ENCODE peak calls at places on chromosomes 3 and 15, in six cellular contexts. Z is substantia nigra, V is foreskin keratinocyte, R is esophagus muscularis mucosa, I is gastrocnemius medialis, H is transverse colon. Y is an unnamed sample.
A peak's percentile ranks its signal among the peaks of the same experiment; 100 is the strongest.

GRCh38 chr15:31379577-31379976 is 52.9 kb downstream of the KLF13 start:
- DNase-seq in R (no peak), Z (no peak), V (no peak), I (no peak), H (no peak), Y (no peak)

GRCh38 chr3:142787719-142788118 is 63.9 kb downstream of the TRPC1 start:
- DNase-seq in I (no peak), R (no peak), V (no peak), H (no peak), Z (no peak), Y (no peak)

GRCh38 chr3:71066849-71067261 is 516.7 kb downstream of the FOXP1 start:
- DNase-seq in R (peak; percentile 92), Z (no peak), H (no peak), I (peak; percentile 19), V (peak; percentile 59), Y (no peak)

GRCh38 chr15:74812533-74812932 is at the start of gene LMAN1L:
- DNase-seq in Z (no peak), I (no peak), H (no peak), V (no peak), R (no peak), Y (no peak)

GRCh38 chr15:99918072-99918471 is 184.8 kb upstream of the LYSMD4 start:
- DNase-seq in Z (no peak), H (no peak), V (no peak), I (no peak), R (peak; percentile 87), Y (no peak)

GRCh38 chr3:188721990-188722389 is 449.8 kb upstream of the TPRG1 start:
- DNase-seq in I (no peak), R (no peak), V (no peak), Z (no peak), H (no peak), Y (no peak)

GRCh38 chr3:9912294-9912935 is 4.5 kb upstream of the IL17RC start:
- DNase-seq in I (no peak), V (peak; percentile 70), H (no peak), Z (no peak), R (no peak), Y (no peak)

GRCh38 chr3:58072046-58072445 is 63.8 kb downstream of the FLNB start:
- DNase-seq in Z (no peak), R (no peak), V (no peak), I (no peak), H (no peak), Y (no peak)

GRCh38 chr15:90617668-90618097 is 88.0 kb downstream of the CRTC3 start:
- DNase-seq in R (no peak), I (peak; percentile 82), V (no peak), Z (no peak), H (no peak), Y (no peak)

GRCh38 chr15:51718199-51718598 is 19.3 kb downstream of the LYSMD2 start:
- DNase-seq in R (no peak), V (no peak), H (no peak), Z (no peak), I (no peak), Y (no peak)

GRCh38 chr3:2958553-2958952 is 151.6 kb downstream of the IL5RA start:
- DNase-seq in Z (no peak), I (no peak), R (no peak), V (no peak), H (no peak), Y (no peak)

GRCh38 chr3:59820352-59820934 is 770.6 kb upstream of the CFAP20DC start:
- DNase-seq in R (peak; percentile 29), V (peak; percentile 22), H (no peak), Z (no peak), I (no peak), Y (no peak)

GRCh38 chr3:195060531-195061385 is 210.2 kb downstream of the XXYLT1 start:
- DNase-seq in Z (no peak), V (no peak), I (no peak), R (no peak), H (no peak), Y (peak; percentile 81)

GRCh38 chr3:42906905-42907183 is 902 bp downstream of the ZNF662 start:
- DNase-seq in I (no peak), V (no peak), Z (no peak), R (no peak), H (no peak), Y (no peak)

GRCh38 chr3:122510878-122511481 is 3.8 kb downstream of the KPNA1 start:
- DNase-seq in V (no peak), H (no peak), I (peak; percentile 69), R (no peak), Z (no peak), Y (no peak)

GRCh38 chr3:10299175-10299574 is 6.4 kb upstream of the GHRL start:
- DNase-seq in Z (no peak), I (no peak), V (no peak), R (no peak), H (no peak), Y (no peak)

GRCh38 chr15:91942676-91943417 is 89.3 kb downstream of the SLCO3A1 start:
- DNase-seq in R (peak; percentile 97), V (peak; percentile 95), I (peak; percentile 84), H (peak; percentile 84), Z (no peak), Y (no peak)

GRCh38 chr15:37031198-37031597 is 69.2 kb downstream of the MEIS2 start:
- DNase-seq in I (no peak), V (peak; percentile 50), H (no peak), Z (no peak), R (no peak), Y (no peak)

GRCh38 chr3:65703820-65704219 is 334.9 kb downstream of the MAGI1 start:
- DNase-seq in H (no peak), R (no peak), Z (no peak), I (no peak), V (no peak), Y (no peak)

GRCh38 chr3:46695177-46695961 is 1.9 kb upstream of the ALS2CL start:
- DNase-seq in R (no peak), H (peak; percentile 35), I (peak; percentile 83), V (peak; percentile 25), Z (peak; percentile 40), Y (peak; percentile 88)

GRCh38 chr3:72187131-72187530 is 402.2 kb upstream of the PROK2 start:
- DNase-seq in H (no peak), V (no peak), R (no peak), I (no peak), Z (no peak), Y (no peak)

GRCh38 chr15:67825880-67826716 is 789 bp downstream of the SKOR1 start:
- DNase-seq in R (no peak), Z (no peak), V (no peak), I (no peak), H (no peak), Y (peak; percentile 69)

GRCh38 chr15:99096173-99096893 is 8.5 kb upstream of the SYNM start:
- DNase-seq in Z (no peak), R (no peak), V (no peak), H (no peak), I (no peak), Y (no peak)

GRCh38 chr3:9946112-9947024 is 5.8 kb downstream of the PRRT3 start:
- DNase-seq in V (peak; percentile 80), Z (peak; percentile 83), H (peak; percentile 91), I (peak; percentile 81), R (peak; percentile 93), Y (peak; percentile 96)

GRCh38 chr3:16148783-16149182 is 25.7 kb upstream of the GALNT15 start:
- DNase-seq in R (peak; percentile 96), Z (no peak), V (no peak), H (peak; percentile 65), I (peak; percentile 75), Y (no peak)

GRCh38 chr3:174072675-174073074 is 675.1 kb downstream of the NLGN1 start:
- DNase-seq in I (no peak), R (no peak), V (peak; percentile 15), Z (no peak), H (no peak), Y (no peak)

GRCh38 chr15:58340176-58340575 is 91.6 kb upstream of the LIPC start:
- DNase-seq in H (no peak), Z (no peak), R (no peak), I (no peak), V (peak; percentile 47), Y (no peak)

GRCh38 chr3:159765860-159766294 is 222.8 kb upstream of the IL12A start:
- DNase-seq in I (no peak), V (no peak), R (no peak), H (no peak), Z (no peak), Y (no peak)

GRCh38 chr3:192026656-192027055 is 565.7 kb downstream of the PYDC2 start:
- DNase-seq in V (no peak), I (no peak), Z (no peak), R (no peak), H (no peak), Y (no peak)

GRCh38 chr3:49638445-49638844 is 35.7 kb upstream of the APEH start:
- DNase-seq in H (no peak), R (no peak), I (no peak), Z (no peak), V (peak; percentile 88), Y (no peak)

DNA sequence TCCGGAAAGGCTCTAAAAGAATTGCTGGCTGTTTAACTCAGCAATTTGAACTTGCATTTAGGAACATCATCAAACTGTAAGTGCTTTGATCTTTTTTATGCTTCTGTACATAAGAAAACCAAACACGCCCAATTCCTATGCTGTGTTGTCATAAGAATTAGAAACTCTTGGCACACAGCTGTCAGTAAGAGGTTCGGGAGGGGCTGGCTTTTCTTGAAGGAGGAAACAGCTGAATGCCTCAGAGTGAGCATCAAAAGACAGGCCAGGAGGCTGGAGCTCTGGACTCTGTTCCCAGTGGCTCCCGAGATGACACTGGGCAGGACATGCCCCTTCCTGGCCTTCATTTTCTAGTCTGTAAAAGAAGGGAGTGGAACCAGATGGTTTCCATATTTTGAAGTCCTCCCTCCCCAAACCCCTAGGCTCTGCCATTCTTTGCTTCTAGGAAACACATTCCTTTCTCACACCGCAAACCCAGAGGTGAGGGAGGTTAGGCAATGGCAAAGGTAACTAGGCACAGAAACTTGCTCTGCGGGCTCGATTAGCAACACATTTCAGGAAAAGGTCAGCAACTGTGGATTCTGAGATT is 73.8 kb upstream of the DLG1 start:
- DNase-seq in R (no peak), I (no peak), Z (no peak), V (peak; percentile 99), H (peak; percentile 45), Y (peak; percentile 29)
- H3K27ac ChIP-seq in R (no peak overlapping the region), I (no peak overlapping the region), Z (peak overlapping the region; percentile 1), V (peak overlapping the region; percentile 77), H (no peak overlapping the region), Y (no peak overlapping the region)

DNA sequence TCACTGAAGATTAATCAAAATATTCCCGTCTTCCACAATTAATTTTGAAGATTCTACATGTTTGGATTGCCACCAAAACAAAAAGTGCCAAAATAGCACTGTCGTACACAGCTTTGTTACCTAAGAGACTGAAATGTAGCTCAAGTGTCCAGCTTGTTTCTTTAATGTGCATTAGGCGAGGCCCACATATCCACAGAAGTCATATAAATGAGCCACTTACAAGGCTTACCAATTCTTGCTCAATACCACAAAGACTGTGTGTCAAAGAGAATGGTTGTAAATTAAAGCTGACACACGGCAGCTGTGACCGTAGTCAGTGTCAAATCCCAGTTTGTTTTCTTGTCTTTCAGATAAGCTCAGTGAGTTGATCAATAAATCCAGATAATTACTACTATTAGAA is 639.4 kb upstream of the TBL1XR1 start:
- DNase-seq in V (peak; percentile 51), Z (no peak), H (no peak), R (no peak), I (no peak), Y (no peak)
- H3K27ac ChIP-seq in V (no peak overlapping the region), Z (no peak overlapping the region), H (peak overlapping the region; percentile 27), R (peak overlapping the region; percentile 71), I (peak overlapping the region; percentile 10), Y (peak overlapping the region; percentile 16)

GRCh38 chr3:140597364-140597763 is 80.5 kb upstream of the TRIM42 start:
- DNase-seq in R (peak; percentile 45), H (no peak), V (no peak), Z (no peak), I (no peak), Y (no peak)
- H3K27ac ChIP-seq in R (no peak overlapping the region), H (no peak overlapping the region), V (no peak overlapping the region), Z (no peak overlapping the region), I (no peak overlapping the region), Y (no peak overlapping the region)

GRCh38 chr3:30635072-30635471 is 28.7 kb downstream of the TGFBR2 start:
- DNase-seq in Z (no peak), R (no peak), V (no peak), H (no peak), I (no peak), Y (no peak)
- H3K27ac ChIP-seq in Z (no peak overlapping the region), R (peak overlapping the region; percentile 41), V (no peak overlapping the region), H (peak overlapping the region; percentile 77), I (no peak overlapping the region), Y (peak overlapping the region; percentile 100)

Y was measured in spleen.